ENCODE peak calls at places on chromosomes 4 and X, in six cellular contexts. E is kidney, S is foreskin keratinocyte, K is hepatocyte, H is lung, X is colonic mucosa. F is an unnamed sample.
A peak's percentile ranks its signal among the peaks of the same experiment; 100 is the strongest.

GRCh38 chr4:78940752-78941151 is 1.5 kb upstream of the PAQR3 start:
- DNase-seq in E (no peak), X (no peak), H (no peak), K (no peak), S (no peak), F (no peak)

GRCh38 chr4:105808459-105809041 is 86.7 kb upstream of the NPNT start:
- DNase-seq in E (no peak), H (no peak), X (no peak), S (peak; percentile 2), K (peak; percentile 10), F (no peak)

GRCh38 chr4:73668806-73669205 is 48.6 kb upstream of the RASSF6 start:
- DNase-seq in S (no peak), X (no peak), K (no peak), E (no peak), H (no peak), F (no peak)

GRCh38 chr4:185710487-185710995 is 101.5 kb downstream of the SORBS2 start:
- DNase-seq in H (no peak), E (no peak), S (no peak), K (no peak), X (no peak), F (no peak)

GRCh38 chr4:94621491-94622080 is 136.2 kb upstream of the BMPR1B start:
- DNase-seq in K (peak; percentile 69), H (no peak), S (no peak), X (peak; percentile 23), E (no peak), F (peak; percentile 54)

GRCh38 chr4:37734989-37735388 is 48.8 kb upstream of the RELL1 start:
- DNase-seq in E (no peak), S (no peak), H (no peak), X (no peak), K (no peak), F (no peak)

GRCh38 chr4:40840255-40840984 is 90.7 kb downstream of the NSUN7 start:
- DNase-seq in X (no peak), S (no peak), K (no peak), H (no peak), E (no peak), F (no peak)

GRCh38 chr4:141391293-141391692 is 170.6 kb downstream of the ZNF330 start:
- DNase-seq in K (no peak), H (no peak), E (no peak), S (peak; percentile 77), X (no peak), F (no peak)

GRCh38 chr4:84221704-84222103 is 277.4 kb downstream of the NKX6-1 start:
- DNase-seq in X (no peak), S (no peak), E (no peak), K (no peak), H (no peak), F (no peak)

GRCh38 chr4:45033676-45034410 is 307.5 kb upstream of the GNPDA2 start:
- DNase-seq in H (no peak), E (no peak), K (no peak), X (no peak), S (no peak), F (no peak)

GRCh38 chr4:168335621-168336020 is 17.1 kb upstream of the DDX60 start:
- DNase-seq in H (no peak), X (no peak), S (no peak), E (no peak), K (no peak), F (no peak)

GRCh38 chr4:5979981-5980380 is 38.2 kb downstream of the C4orf50 start:
- DNase-seq in E (no peak), H (no peak), K (no peak), X (no peak), S (no peak), F (no peak)

GRCh38 chrX:137431693-137432488 is 134.0 kb upstream of the ZIC3 start:
- DNase-seq in K (no peak), X (no peak), S (no peak), E (no peak), H (no peak), F (no peak)

GRCh38 chrX:137040113-137040794 is 6.5 kb upstream of the GPR101 start:
- DNase-seq in X (no peak), S (no peak), E (no peak), K (no peak), H (no peak), F (no peak)

GRCh38 chrX:70755850-70756249 is 152.7 kb downstream of the TEX11 start:
- DNase-seq in H (no peak), E (no peak), X (no peak), S (no peak), K (no peak), F (peak; percentile 86)

GRCh38 chr4:103498161-103499070 is 221.4 kb downstream of the TACR3 start:
- DNase-seq in E (no peak), S (peak; percentile 35), K (peak; percentile 35), X (no peak), H (no peak), F (no peak)

GRCh38 chr4:100738388-100739165 is 220.8 kb upstream of the EMCN start:
- DNase-seq in K (peak; percentile 78), H (no peak), S (peak; percentile 92), E (no peak), X (peak; percentile 38), F (no peak)

GRCh38 chr4:138405439-138405838 is 163.3 kb upstream of the SLC7A11 start:
- DNase-seq in X (no peak), S (peak; percentile 45), E (no peak), H (no peak), K (peak; percentile 17), F (no peak)

GRCh38 chrX:1521459-1521956 is 15.5 kb downstream of the P2RY8 start:
- DNase-seq in H (no peak), S (no peak), K (no peak), E (no peak), X (no peak), F (peak; percentile 95)

DNA sequence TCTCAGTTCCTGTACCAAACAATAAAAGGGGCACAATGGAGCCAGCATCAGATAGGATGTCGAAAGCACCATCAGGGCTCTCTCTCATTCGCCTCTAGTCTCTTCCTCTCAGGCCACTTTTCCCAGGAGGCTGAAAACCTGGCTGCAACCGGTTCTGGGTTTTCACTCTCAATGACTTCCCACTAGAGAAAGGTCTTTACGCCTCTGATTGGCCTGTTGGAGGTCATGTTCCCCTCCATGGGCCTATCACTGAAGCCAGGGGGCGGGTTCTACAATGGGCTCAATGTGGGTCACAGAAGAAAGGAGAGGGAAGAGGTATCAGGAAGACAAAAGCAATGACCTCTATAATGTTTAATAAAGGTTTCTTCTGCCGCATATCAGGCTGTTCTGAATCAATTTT is 29.3 kb downstream of the ZNF827 start:
- DNase-seq in S (no peak), K (no peak), E (peak; percentile 91), H (peak; percentile 87), X (peak; percentile 94), F (no peak)
- H3K27ac ChIP-seq in S (no peak overlapping the region), K (no peak overlapping the region), E (peak overlapping the region; percentile 87), H (peak overlapping the region; percentile 43), X (peak overlapping the region; percentile 86), F (no peak overlapping the region)

GRCh38 chrX:40090050-40090804 is 7.5 kb downstream of the BCOR start:
- DNase-seq in E (peak; percentile 84), X (no peak), H (no peak), S (no peak), K (peak; percentile 46), F (no peak)

GRCh38 chrX:40090961-40091360 is 6.8 kb downstream of the BCOR start:
- DNase-seq in E (no peak), S (no peak), H (no peak), K (no peak), X (no peak), F (no peak)

GRCh38 chrX:40092808-40093435 is 4.8 kb downstream of the BCOR start:
- DNase-seq in K (no peak), E (no peak), H (no peak), X (no peak), S (no peak), F (no peak)

GRCh38 chrX:40093586-40093985 is 4.2 kb downstream of the BCOR start:
- DNase-seq in K (no peak), H (no peak), X (no peak), E (no peak), S (no peak), F (no peak)

DNA sequence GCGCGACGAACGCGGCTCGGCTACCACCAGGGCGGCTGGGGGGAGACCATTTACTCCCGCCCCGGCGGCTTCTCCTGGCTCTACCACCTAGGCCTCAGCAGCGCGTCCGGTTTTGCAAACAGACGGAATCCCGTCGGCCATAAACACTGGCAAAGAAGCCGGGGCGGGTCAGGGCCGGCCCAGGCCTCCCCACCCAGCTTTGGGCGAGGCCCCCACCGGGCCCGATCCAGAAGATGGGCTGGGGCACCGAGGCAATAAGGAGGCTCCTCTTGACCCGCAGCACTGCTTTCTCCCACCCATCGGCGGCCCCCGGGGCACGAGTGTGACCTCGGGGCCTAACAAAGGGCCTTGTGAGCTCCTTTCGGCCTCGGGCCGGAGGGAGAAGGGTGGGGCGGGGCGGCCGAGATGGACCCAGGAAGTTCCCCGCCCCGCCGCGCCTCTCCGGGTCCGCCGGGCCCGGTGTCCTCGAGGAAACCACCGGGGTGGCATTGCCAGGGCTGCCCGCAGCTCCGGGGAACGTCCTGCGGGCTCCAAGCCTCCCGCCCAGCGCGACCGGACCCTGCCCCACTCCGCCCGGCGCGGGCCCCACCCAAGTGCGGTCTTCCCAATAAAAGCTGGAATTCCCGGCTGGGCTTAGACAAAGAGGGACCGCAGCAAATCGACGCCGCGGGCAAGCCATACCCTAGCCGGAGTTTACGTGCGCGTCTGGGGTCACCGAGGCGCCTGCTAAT is 5.9 kb downstream of the BCOR start:
- DNase-seq in S (no peak), X (peak; percentile 68), K (no peak), E (peak; percentile 68), H (no peak), F (no peak)
- H3K4me1 ChIP-seq in S (peaks cover 8% of the 10 kb centered on the region), X (peaks cover 5% of the 10 kb centered on the region), K (peaks cover 80% of the 10 kb centered on the region), E (no peaks in the 10 kb centered on the region), H (no peaks in the 10 kb centered on the region), F (peaks cover 54% of the 10 kb centered on the region)

GRCh38 chr4:31088600-31089230 is 368.5 kb downstream of the PCDH7 start:
- DNase-seq in E (no peak), S (peak; percentile 21), X (no peak), H (no peak), K (no peak), F (no peak)

GRCh38 chr4:31086771-31087330 is 366.7 kb downstream of the PCDH7 start:
- DNase-seq in H (no peak), X (no peak), E (no peak), S (no peak), K (no peak), F (no peak)

GRCh38 chr4:31083451-31083850 is 363.3 kb downstream of the PCDH7 start:
- DNase-seq in K (no peak), E (no peak), S (no peak), H (no peak), X (no peak), F (no peak)

GRCh38 chr4:31084806-31085416 is 364.7 kb downstream of the PCDH7 start:
- DNase-seq in K (no peak), S (peak; percentile 22), E (no peak), H (no peak), X (no peak), F (no peak)

GRCh38 chr4:31085736-31086135 is 365.6 kb downstream of the PCDH7 start:
- DNase-seq in S (no peak), E (no peak), K (no peak), H (no peak), X (no peak), F (no peak)
- H3K27ac ChIP-seq in S (no peak overlapping the region), E (no peak overlapping the region), K (peak overlapping the region; percentile 8), H (no peak overlapping the region), X (no peak overlapping the region), F (no peak overlapping the region)

DNA sequence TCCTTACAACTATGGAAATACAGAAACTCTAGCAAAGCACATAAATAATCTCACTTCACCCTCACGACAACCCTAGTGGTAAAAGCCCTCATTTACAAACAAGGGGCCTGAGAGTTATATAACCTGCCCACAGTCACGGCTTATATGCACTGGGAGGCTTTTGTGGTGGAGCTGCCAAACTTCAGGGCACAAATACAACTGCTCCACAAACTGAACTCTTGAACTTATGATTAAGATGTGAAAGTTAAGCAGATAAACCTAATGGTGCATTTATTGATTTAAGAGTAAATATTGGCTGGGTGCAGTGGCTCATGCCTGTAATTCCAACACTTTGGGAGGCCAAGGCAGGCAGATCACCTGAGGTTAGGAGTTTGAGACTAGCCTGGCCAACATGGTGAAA is 19.0 kb downstream of the SLC2A9 start:
- DNase-seq in H (no peak), K (no peak), S (no peak), E (no peak), X (no peak), F (no peak)
- H3K4me1 ChIP-seq in H (peaks cover 5% of the 10 kb centered on the region), K (peaks cover 20% of the 10 kb centered on the region), S (peaks cover 34% of the 10 kb centered on the region), E (peaks cover 40% of the 10 kb centered on the region), X (peaks cover 4% of the 10 kb centered on the region), F (no peaks in the 10 kb centered on the region)